ENCODE peak calls at places on chromosomes 2 and 18, in five cellular contexts. X, J, R, L and W are unnamed samples.

GRCh38 chr18:31506024-31506742 is 8.2 kb downstream of the DSG2 start:
- DNase-seq in J (no peak), L (no peak), R (peak; percentile 21), X (no peak), W (no peak)

GRCh38 chr18:54899500-54899899 is 59.8 kb downstream of the CCDC68 start:
- DNase-seq in L (no peak), R (no peak), X (no peak), J (no peak), W (no peak)

GRCh38 chr18:9536354-9537152 is 61.2 kb downstream of the RALBP1 start:
- DNase-seq in L (no peak), X (no peak), J (no peak), R (peak; percentile 61), W (no peak)

GRCh38 chr18:47949197-47949596 is 18.7 kb upstream of the SMAD2 start:
- DNase-seq in R (no peak), X (no peak), L (no peak), J (no peak), W (no peak)

GRCh38 chr2:226699321-226699720 is 100.3 kb downstream of the IRS1 start:
- DNase-seq in J (peak; percentile 91), R (peak; percentile 59), X (no peak), L (no peak), W (peak; percentile 9)

GRCh38 chr2:205975082-205975949 is 110.7 kb downstream of the INO80D start:
- DNase-seq in R (no peak), J (no peak), L (no peak), X (no peak), W (no peak)

GRCh38 chr2:143802242-143802641 is 673.0 kb downstream of the ARHGAP15 start:
- DNase-seq in R (peak; percentile 90), J (no peak), L (no peak), X (no peak), W (no peak)

GRCh38 chr2:3025984-3026383 is 351.6 kb downstream of the EIPR1 start:
- DNase-seq in R (no peak), J (no peak), L (no peak), X (no peak), W (no peak)

GRCh38 chr2:22282902-22283301 is 1102.1 kb upstream of the KLHL29 start:
- DNase-seq in L (no peak), X (no peak), R (no peak), J (no peak), W (no peak)

GRCh38 chr2:8574196-8575010 is 107.5 kb upstream of the ID2 start:
- DNase-seq in R (peak; percentile 49), J (peak; percentile 65), X (no peak), L (no peak), W (peak; percentile 33)

GRCh38 chr18:47113796-47114540 is 36.3 kb downstream of the HDHD2 start:
- DNase-seq in R (peak; percentile 28), X (no peak), J (no peak), L (no peak), W (no peak)

GRCh38 chr2:25981596-25982272 is 563 bp downstream of the KIF3C start:
- DNase-seq in L (no peak), R (no peak), X (peak; percentile 52), J (peak; percentile 39), W (no peak)

GRCh38 chr2:203936535-203936934 is at the start of gene ICOS:
- DNase-seq in R (no peak), J (no peak), X (no peak), L (no peak), W (no peak)

GRCh38 chr2:229974271-229974670 is 52.0 kb downstream of the FBXO36 start:
- DNase-seq in J (peak; percentile 54), L (no peak), X (peak; percentile 11), R (peak; percentile 78), W (no peak)

GRCh38 chr2:152046940-152047339 is 51.9 kb downstream of the CACNB4 start:
- DNase-seq in X (no peak), J (no peak), L (no peak), R (no peak), W (no peak)

GRCh38 chr2:30514134-30514860 is 67.3 kb downstream of the LCLAT1 start:
- DNase-seq in J (peak; percentile 74), X (peak; percentile 59), R (peak; percentile 88), L (no peak), W (no peak)

GRCh38 chr18:57437433-57437781 is 2.2 kb downstream of the ONECUT2 start:
- DNase-seq in J (no peak), R (no peak), L (no peak), X (no peak), W (no peak)

GRCh38 chr2:37469126-37469525 is 124.7 kb downstream of the QPCT start:
- DNase-seq in L (no peak), X (no peak), R (no peak), J (no peak), W (no peak)

GRCh38 chr2:188309364-188309763 is 17.7 kb downstream of the GULP1 start:
- DNase-seq in R (no peak), J (no peak), L (no peak), X (no peak), W (no peak)

GRCh38 chr2:150554046-150554445 is 66.6 kb upstream of the RND3 start:
- DNase-seq in J (no peak), R (no peak), L (no peak), X (no peak), W (no peak)

GRCh38 chr2:43105586-43106562 is 120.5 kb downstream of the ZFP36L2 start:
- DNase-seq in J (peak; percentile 51), L (no peak), R (peak; percentile 73), X (peak; percentile 65), W (peak; percentile 41)

GRCh38 chr2:33268246-33268831 is 208.1 kb upstream of the RASGRP3 start:
- DNase-seq in L (no peak), X (no peak), R (no peak), J (no peak), W (no peak)

DNA sequence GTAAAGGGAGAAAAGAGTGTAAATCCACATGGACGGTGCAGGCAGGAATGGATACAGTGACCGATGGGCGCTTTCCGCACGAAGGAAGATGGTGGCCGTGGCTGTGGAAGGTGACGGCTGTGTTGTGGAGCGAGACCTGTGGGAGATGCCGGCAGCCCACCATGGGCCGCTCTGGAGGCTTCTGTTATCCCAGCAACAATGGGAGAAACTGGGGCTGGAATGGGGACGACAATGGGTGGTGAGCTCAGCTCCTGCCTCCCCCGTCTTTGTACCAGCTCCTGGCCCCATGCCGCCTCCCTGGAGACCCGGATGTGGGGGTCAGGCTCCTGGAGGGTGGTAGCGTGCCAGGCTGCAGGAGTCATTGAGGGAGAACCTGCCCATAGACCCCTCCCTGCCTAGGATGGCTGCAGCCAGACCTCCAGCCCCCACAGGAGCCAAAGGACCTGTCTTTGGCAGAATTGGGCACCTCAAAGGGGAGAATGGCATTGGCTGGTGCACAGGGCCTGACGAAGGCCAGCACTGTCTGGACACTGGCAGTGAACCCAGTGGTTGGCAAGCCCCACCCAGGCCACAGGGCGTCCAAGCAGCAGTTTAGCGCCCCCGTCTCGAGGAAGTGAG is 72.6 kb downstream of the SLC66A2 start:
- DNase-seq in R (no peak), J (no peak), L (no peak), X (no peak), W (no peak)
- TF ChIP-seq POLR2A in R (no peak), J (no peak), L (no peak), X (no peak), W (no peak)

GRCh38 chr2:67397143-67397986 is at the start of gene ETAA1:
- DNase-seq in R (peak; percentile 90), L (peak; percentile 56), X (peak; percentile 96), J (peak; percentile 95), W (peak; percentile 70)
- TF ChIP-seq POLR2A in R (peak; percentile 83), L (no peak), X (peak; percentile 74), J (peak; percentile 90), W (peak; percentile 69)

GRCh38 chr2:222652856-222653255 is 3.0 kb downstream of the FARSB start:
- DNase-seq in R (no peak), J (no peak), X (no peak), L (no peak), W (no peak)
- TF ChIP-seq POLR2A in R (no peak), J (no peak), X (no peak), L (no peak), W (no peak)

GRCh38 chr18:34976899-34977786 is 64.1 kb upstream of the MAPRE2 start:
- DNase-seq in R (peak; percentile 19), L (peak; percentile 9), X (peak; percentile 85), J (peak; percentile 80), W (peak; percentile 11)
- TF ChIP-seq POLR2A in R (no peak), L (no peak), X (no peak), J (peak; percentile 50), W (no peak)

GRCh38 chr2:74834806-74835755 is 1.2 kb downstream of the HK2 start:
- DNase-seq in J (peak; percentile 34), R (peak; percentile 38), X (peak; percentile 29), L (no peak), W (no peak)

GRCh38 chr2:74836675-74837401 is 2.9 kb downstream of the HK2 start:
- DNase-seq in L (no peak), R (no peak), J (no peak), X (no peak), W (no peak)

GRCh38 chr2:74831693-74832530 is 2.0 kb upstream of the HK2 start:
- DNase-seq in X (peak; percentile 21), R (peak; percentile 62), J (no peak), L (no peak), W (peak; percentile 50)

GRCh38 chr2:74835831-74836674 is 2.1 kb downstream of the HK2 start:
- DNase-seq in J (no peak), X (peak; percentile 44), L (no peak), R (peak; percentile 53), W (no peak)

GRCh38 chr2:74833418-74834233 is at the start of gene HK2:
- DNase-seq in X (peak; percentile 80), R (peak; percentile 88), J (peak; percentile 76), L (no peak), W (peak; percentile 74)
- TF ChIP-seq POLR2A in X (no peak), R (peak; percentile 89), J (peak; percentile 43), L (no peak), W (no peak)